ENCODE peak calls at places on chromosomes 12 and 14, in eight cellular contexts. C, K, R, Z, T, V, Q and Y are unnamed samples.

GRCh38 chr14:69079188-69079742 is 73.7 kb downstream of the DCAF5 start:
- DNase-seq in C (peak; percentile 44), K (no peak), R (peak; percentile 75), Z (no peak), T (peak; percentile 17), V (no peak), Q (no peak), Y (no peak)

GRCh38 chr14:99265571-99265970 is 6.4 kb downstream of the BCL11B start:
- DNase-seq in C (no peak), K (no peak), R (no peak), Z (no peak), T (no peak), V (no peak), Q (no peak), Y (no peak)

GRCh38 chr14:70981005-70981952 is 74.0 kb downstream of the PCNX1 start:
- DNase-seq in C (no peak), K (no peak), R (no peak), Z (no peak), T (no peak), V (no peak), Q (no peak), Y (no peak)

GRCh38 chr12:108616941-108617858 is 16.5 kb downstream of the SELPLG start:
- DNase-seq in C (peak; percentile 48), K (no peak), R (no peak), Z (no peak), T (no peak), V (peak; percentile 93), Q (no peak), Y (no peak)

GRCh38 chr14:20468773-20469241 is 399 bp upstream of the PNP start:
- DNase-seq in C (peak; percentile 37), K (no peak), R (no peak), Z (no peak), T (peak; percentile 38), V (no peak), Q (no peak), Y (peak; percentile 33)

GRCh38 chr12:91690521-91690920 is 455.1 kb downstream of the BTG1 start:
- DNase-seq in C (no peak), K (no peak), R (no peak), Z (no peak), T (no peak), V (no peak), Q (no peak), Y (no peak)

GRCh38 chr14:64723691-64724577 is 19.7 kb downstream of the PLEKHG3 start:
- DNase-seq in C (no peak), K (no peak), R (no peak), Z (no peak), T (no peak), V (no peak), Q (no peak), Y (no peak)

GRCh38 chr12:47967461-47968430 is 4.3 kb downstream of the TMEM106C start:
- DNase-seq in C (no peak), K (no peak), R (no peak), Z (no peak), T (no peak), V (no peak), Q (no peak), Y (no peak)

GRCh38 chr14:21379338-21379737 is 4.5 kb downstream of the SUPT16H start:
- DNase-seq in C (no peak), K (no peak), R (no peak), Z (no peak), T (no peak), V (no peak), Q (no peak), Y (no peak)

GRCh38 chr12:100043657-100044056 is 58.9 kb upstream of the ANKS1B start:
- DNase-seq in C (no peak), K (no peak), R (no peak), Z (no peak), T (no peak), V (no peak), Q (no peak), Y (no peak)

GRCh38 chr12:109236257-109236656 is 72.8 kb downstream of the FOXN4 start:
- DNase-seq in C (no peak), K (no peak), R (no peak), Z (no peak), T (no peak), V (no peak), Q (no peak), Y (no peak)

GRCh38 chr12:95633671-95634465 is 82.6 kb upstream of the USP44 start:
- DNase-seq in C (no peak), K (no peak), R (no peak), Z (no peak), T (no peak), V (no peak), Q (no peak), Y (no peak)

GRCh38 chr12:95641299-95641947 is 90.1 kb upstream of the USP44 start:
- DNase-seq in C (no peak), K (no peak), R (no peak), Z (no peak), T (no peak), V (no peak), Q (no peak), Y (no peak)

GRCh38 chr12:95634622-95635621 is 83.6 kb upstream of the USP44 start:
- DNase-seq in C (no peak), K (no peak), R (no peak), Z (no peak), T (no peak), V (no peak), Q (peak; percentile 82), Y (no peak)

GRCh38 chr12:95637010-95637409 is 85.7 kb upstream of the USP44 start:
- DNase-seq in C (no peak), K (no peak), R (no peak), Z (no peak), T (no peak), V (no peak), Q (no peak), Y (no peak)

DNA sequence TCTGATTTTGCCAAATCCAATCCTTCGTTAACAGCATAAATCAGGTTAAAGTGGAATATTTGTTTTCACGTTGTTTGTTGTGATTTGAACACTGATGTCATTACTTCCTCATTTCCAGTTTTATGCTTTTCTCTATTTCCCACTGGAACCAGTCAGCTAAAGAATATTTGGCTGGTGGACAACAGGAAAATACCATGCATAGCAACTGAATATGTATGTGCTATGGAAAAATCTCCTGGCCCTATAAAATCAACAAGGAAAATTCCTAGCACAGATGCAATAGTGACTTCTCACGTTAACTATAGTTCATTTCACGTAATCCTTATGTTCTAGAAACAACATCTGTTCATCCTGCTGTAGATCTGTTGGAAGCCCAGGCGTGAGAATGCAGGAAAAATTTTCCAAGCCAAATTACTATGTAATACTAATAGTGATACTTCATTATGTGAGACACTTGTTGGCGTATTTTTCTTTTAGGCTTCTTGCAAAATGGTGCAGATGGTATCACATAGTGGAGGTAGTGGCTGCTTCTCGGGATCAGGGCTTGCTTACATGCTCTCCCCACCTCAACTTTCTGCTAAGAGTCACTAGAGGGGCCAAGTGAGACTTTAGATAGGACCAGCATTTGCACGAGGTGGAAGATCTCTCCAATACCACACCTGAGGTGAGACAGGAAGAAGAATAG is 86.3 kb upstream of the USP44 start:
- DNase-seq in C (no peak), K (no peak), R (no peak), Z (no peak), T (no peak), V (no peak), Q (no peak), Y (no peak)
- TF ChIP-seq REST in C (no peak), K (no peak), R (no peak), Z (no peak), T (no peak), V (no peak), Q (no peak), Y (no peak)

GRCh38 chr12:105100998-105101397 is 6.5 kb upstream of the WASHC4 start:
- DNase-seq in C (no peak), K (no peak), R (no peak), Z (no peak), T (no peak), V (no peak), Q (no peak), Y (no peak)
- TF ChIP-seq REST in C (no peak), K (no peak), R (no peak), Z (no peak), T (no peak), V (no peak), Q (no peak), Y (no peak)

GRCh38 chr14:106511411-106512198 is 985.2 kb downstream of the TMEM121 start:
- DNase-seq in C (no peak), K (no peak), R (no peak), Z (no peak), T (no peak), V (no peak), Q (no peak), Y (no peak)
- TF ChIP-seq REST in C (no peak), K (no peak), R (no peak), Z (no peak), T (no peak), V (no peak), Q (no peak), Y (no peak)

DNA sequence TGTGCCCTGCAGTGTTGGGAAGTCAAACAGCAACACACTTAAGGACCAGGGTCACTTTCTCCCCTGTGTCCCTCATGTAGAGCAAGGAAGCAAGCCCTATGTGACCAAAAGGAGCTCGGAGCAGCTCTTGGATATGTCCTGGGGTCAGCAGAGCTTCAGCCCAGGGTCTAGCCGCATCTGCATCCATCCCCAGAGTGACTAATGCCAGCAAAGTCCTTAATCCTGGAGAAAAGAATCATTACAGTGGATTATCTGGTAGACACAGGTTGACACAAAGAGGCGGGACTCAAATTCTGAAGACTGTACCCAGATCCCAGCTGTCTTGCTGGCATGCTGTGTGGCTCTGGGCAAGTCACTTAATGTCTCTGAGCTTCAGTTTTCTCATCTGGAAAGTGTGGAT is 239.1 kb upstream of the PWP1 start:
- DNase-seq in C (no peak), K (no peak), R (no peak), Z (no peak), T (no peak), V (no peak), Q (no peak), Y (no peak)
- TF ChIP-seq REST in C (no peak), K (no peak), R (no peak), Z (no peak), T (no peak), V (no peak), Q (no peak), Y (no peak)